ENCODE peak calls at places on chromosomes 6 and 20, in nine cellular contexts. One of them, this sample, is unnamed.

GRCh38 chr6:57305754-57306153 is 11.7 kb upstream of the PRIM2 start:
- DNase-seq in nephron progenitor cell: no peak
- DNase-seq in A673: no peak
- DNase-seq in uterus: no peak
- DNase-seq in IMR-90: peak
- DNase-seq in PC-9: no peak
- DNase-seq in brain microvascular endothelial cell: no peak
- DNase-seq in choroid plexus epithelial cell: no peak
- DNase-seq in right atrium auricular region: no peak
- DNase-seq in this sample: no peak

GRCh38 chr6:43014434-43014909 is 423 bp downstream of the KLHDC3 start:
- DNase-seq in nephron progenitor cell: no peak
- DNase-seq in A673: peak
- DNase-seq in uterus: no peak
- DNase-seq in IMR-90: peak
- DNase-seq in PC-9: no peak
- DNase-seq in brain microvascular endothelial cell: peak
- DNase-seq in choroid plexus epithelial cell: peak
- DNase-seq in right atrium auricular region: no peak
- DNase-seq in this sample: peak

GRCh38 chr20:46901638-46902037 is 7.0 kb downstream of the EYA2 start:
- DNase-seq in nephron progenitor cell: no peak
- DNase-seq in A673: no peak
- DNase-seq in uterus: no peak
- DNase-seq in IMR-90: no peak
- DNase-seq in PC-9: no peak
- DNase-seq in brain microvascular endothelial cell: no peak
- DNase-seq in choroid plexus epithelial cell: no peak
- DNase-seq in right atrium auricular region: no peak
- DNase-seq in this sample: no peak

GRCh38 chr6:143976834-143977354 is 31.2 kb downstream of the PLAGL1 start:
- DNase-seq in nephron progenitor cell: no peak
- DNase-seq in A673: no peak
- DNase-seq in uterus: no peak
- DNase-seq in IMR-90: no peak
- DNase-seq in PC-9: no peak
- DNase-seq in brain microvascular endothelial cell: no peak
- DNase-seq in choroid plexus epithelial cell: no peak
- DNase-seq in right atrium auricular region: no peak
- DNase-seq in this sample: no peak

GRCh38 chr20:42703744-42704143 is 486.0 kb downstream of the PTPRT start:
- DNase-seq in nephron progenitor cell: no peak
- DNase-seq in A673: no peak
- DNase-seq in uterus: no peak
- DNase-seq in IMR-90: no peak
- DNase-seq in PC-9: no peak
- DNase-seq in brain microvascular endothelial cell: no peak
- DNase-seq in choroid plexus epithelial cell: no peak
- DNase-seq in right atrium auricular region: no peak
- DNase-seq in this sample: no peak

GRCh38 chr6:70385931-70386330 is 27.4 kb upstream of the FAM135A start:
- DNase-seq in nephron progenitor cell: no peak
- DNase-seq in A673: no peak
- DNase-seq in uterus: no peak
- DNase-seq in IMR-90: no peak
- DNase-seq in PC-9: no peak
- DNase-seq in brain microvascular endothelial cell: no peak
- DNase-seq in choroid plexus epithelial cell: peak
- DNase-seq in right atrium auricular region: no peak
- DNase-seq in this sample: no peak

GRCh38 chr6:125867483-125867935 is 76.7 kb downstream of the NCOA7 start:
- DNase-seq in nephron progenitor cell: no peak
- DNase-seq in A673: peak
- DNase-seq in uterus: no peak
- DNase-seq in IMR-90: peak
- DNase-seq in PC-9: peak
- DNase-seq in brain microvascular endothelial cell: no peak
- DNase-seq in choroid plexus epithelial cell: peak
- DNase-seq in right atrium auricular region: no peak
- DNase-seq in this sample: peak

GRCh38 chr6:134295953-134296553 is 21.9 kb downstream of the SGK1 start:
- DNase-seq in nephron progenitor cell: no peak
- DNase-seq in A673: peak
- DNase-seq in uterus: peak
- DNase-seq in IMR-90: peak
- DNase-seq in PC-9: peak
- DNase-seq in brain microvascular endothelial cell: peak
- DNase-seq in choroid plexus epithelial cell: peak
- DNase-seq in right atrium auricular region: peak
- DNase-seq in this sample: no peak

GRCh38 chr6:34385793-34386195 is 6.7 kb downstream of the NUDT3 start:
- DNase-seq in nephron progenitor cell: no peak
- DNase-seq in A673: no peak
- DNase-seq in uterus: no peak
- DNase-seq in IMR-90: no peak
- DNase-seq in PC-9: no peak
- DNase-seq in brain microvascular endothelial cell: no peak
- DNase-seq in choroid plexus epithelial cell: peak
- DNase-seq in right atrium auricular region: no peak
- DNase-seq in this sample: no peak

GRCh38 chr6:169571123-169571962 is 130.5 kb downstream of the WDR27 start:
- DNase-seq in nephron progenitor cell: no peak
- DNase-seq in A673: no peak
- DNase-seq in uterus: no peak
- DNase-seq in IMR-90: peak
- DNase-seq in PC-9: peak
- DNase-seq in brain microvascular endothelial cell: no peak
- DNase-seq in choroid plexus epithelial cell: peak
- DNase-seq in right atrium auricular region: no peak
- DNase-seq in this sample: no peak

DNA sequence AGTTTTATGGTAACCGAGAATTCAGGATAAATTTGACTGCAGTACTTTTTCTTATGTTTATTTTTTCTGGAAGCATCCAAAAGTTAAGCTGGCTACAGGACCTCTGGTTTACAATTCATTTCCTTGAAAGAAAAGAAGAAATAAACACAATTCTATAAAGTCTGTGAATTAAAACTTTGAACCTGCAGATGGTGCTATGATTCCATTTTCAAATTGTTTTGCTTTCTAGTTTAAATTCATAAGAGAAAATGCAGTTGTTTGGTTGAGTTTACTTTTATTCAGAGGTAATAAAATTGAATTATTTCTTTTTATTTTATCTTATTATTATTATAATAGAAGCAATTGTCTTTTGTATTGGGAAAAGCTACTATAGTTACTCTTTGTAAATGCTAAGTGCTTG is 1.8 kb upstream of the VIP start:
- DNase-seq in nephron progenitor cell: no peak
- DNase-seq in A673: peak
- DNase-seq in uterus: no peak
- DNase-seq in IMR-90: peak
- DNase-seq in PC-9: no peak
- DNase-seq in brain microvascular endothelial cell: no peak
- DNase-seq in choroid plexus epithelial cell: peak
- DNase-seq in right atrium auricular region: no peak
- DNase-seq in this sample: no peak
- TF ChIP-seq CTCF in nephron progenitor cell: no peak
- TF ChIP-seq CTCF in A673: peak
- TF ChIP-seq CTCF in uterus: no peak
- TF ChIP-seq CTCF in IMR-90: peak
- TF ChIP-seq CTCF in PC-9: peak
- TF ChIP-seq CTCF in brain microvascular endothelial cell: no peak
- TF ChIP-seq CTCF in choroid plexus epithelial cell: peak
- TF ChIP-seq CTCF in right atrium auricular region: no peak
- TF ChIP-seq CTCF in this sample: no peak

GRCh38 chr6:128482642-128483041 is 37.8 kb downstream of the PTPRK start:
- DNase-seq in nephron progenitor cell: no peak
- DNase-seq in A673: no peak
- DNase-seq in uterus: no peak
- DNase-seq in IMR-90: no peak
- DNase-seq in PC-9: no peak
- DNase-seq in brain microvascular endothelial cell: no peak
- DNase-seq in choroid plexus epithelial cell: no peak
- DNase-seq in right atrium auricular region: no peak
- DNase-seq in this sample: no peak

GRCh38 chr6:128483472-128484135 is 36.8 kb downstream of the PTPRK start:
- DNase-seq in nephron progenitor cell: no peak
- DNase-seq in A673: no peak
- DNase-seq in uterus: no peak
- DNase-seq in IMR-90: no peak
- DNase-seq in PC-9: no peak
- DNase-seq in brain microvascular endothelial cell: no peak
- DNase-seq in choroid plexus epithelial cell: no peak
- DNase-seq in right atrium auricular region: no peak
- DNase-seq in this sample: no peak

GRCh38 chr6:128491041-128491642 is 29.3 kb downstream of the PTPRK start:
- DNase-seq in nephron progenitor cell: no peak
- DNase-seq in A673: peak
- DNase-seq in uterus: no peak
- DNase-seq in IMR-90: no peak
- DNase-seq in PC-9: no peak
- DNase-seq in brain microvascular endothelial cell: peak
- DNase-seq in choroid plexus epithelial cell: peak
- DNase-seq in right atrium auricular region: no peak
- DNase-seq in this sample: no peak

GRCh38 chr6:128487746-128488145 is 32.7 kb downstream of the PTPRK start:
- DNase-seq in nephron progenitor cell: no peak
- DNase-seq in A673: no peak
- DNase-seq in uterus: no peak
- DNase-seq in IMR-90: peak
- DNase-seq in PC-9: no peak
- DNase-seq in brain microvascular endothelial cell: peak
- DNase-seq in choroid plexus epithelial cell: peak
- DNase-seq in right atrium auricular region: no peak
- DNase-seq in this sample: no peak

GRCh38 chr6:128487055-128487454 is 33.3 kb downstream of the PTPRK start:
- DNase-seq in nephron progenitor cell: no peak
- DNase-seq in A673: peak
- DNase-seq in uterus: no peak
- DNase-seq in IMR-90: no peak
- DNase-seq in PC-9: no peak
- DNase-seq in brain microvascular endothelial cell: no peak
- DNase-seq in choroid plexus epithelial cell: peak
- DNase-seq in right atrium auricular region: no peak
- DNase-seq in this sample: no peak
- TF ChIP-seq CTCF in nephron progenitor cell: peak
- TF ChIP-seq CTCF in A673: peak
- TF ChIP-seq CTCF in uterus: no peak
- TF ChIP-seq CTCF in IMR-90: peak
- TF ChIP-seq CTCF in PC-9: peak
- TF ChIP-seq CTCF in brain microvascular endothelial cell: peak
- TF ChIP-seq CTCF in choroid plexus epithelial cell: peak
- TF ChIP-seq CTCF in right atrium auricular region: no peak
- TF ChIP-seq CTCF in this sample: no peak

DNA sequence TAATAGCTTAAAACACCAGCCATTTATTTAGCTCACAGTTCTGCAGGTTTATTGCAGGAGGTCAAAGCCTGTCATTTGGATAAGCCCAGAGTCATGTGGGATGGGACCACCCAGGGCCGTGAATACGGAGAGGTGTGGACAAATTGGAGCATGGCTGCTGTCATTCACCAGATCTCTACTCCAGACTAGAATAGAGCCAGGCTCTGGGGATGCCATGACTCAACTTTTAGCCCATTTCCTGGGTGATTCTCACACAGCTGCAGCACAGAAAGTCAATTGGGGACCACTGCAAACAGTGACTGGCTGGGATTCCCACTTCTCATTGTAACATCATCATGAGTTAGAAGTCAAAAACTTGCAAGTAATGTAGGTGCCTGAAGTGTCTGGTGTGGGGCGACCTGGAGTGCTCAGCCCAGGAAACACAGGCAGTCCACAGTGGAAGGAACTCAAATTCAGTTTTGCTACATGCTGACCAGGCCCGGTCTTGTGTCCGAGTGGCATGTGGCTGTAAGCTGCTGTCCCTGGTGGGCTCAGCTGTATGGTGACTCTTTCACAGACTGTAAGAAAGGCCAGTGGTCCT is 174.3 kb downstream of the SCP2D1 start:
- DNase-seq in nephron progenitor cell: no peak
- DNase-seq in A673: no peak
- DNase-seq in uterus: no peak
- DNase-seq in IMR-90: no peak
- DNase-seq in PC-9: no peak
- DNase-seq in brain microvascular endothelial cell: no peak
- DNase-seq in choroid plexus epithelial cell: no peak
- DNase-seq in right atrium auricular region: peak
- DNase-seq in this sample: no peak
- TF ChIP-seq CTCF in nephron progenitor cell: no peak
- TF ChIP-seq CTCF in A673: no peak
- TF ChIP-seq CTCF in uterus: no peak
- TF ChIP-seq CTCF in IMR-90: no peak
- TF ChIP-seq CTCF in PC-9: no peak
- TF ChIP-seq CTCF in brain microvascular endothelial cell: no peak
- TF ChIP-seq CTCF in choroid plexus epithelial cell: no peak
- TF ChIP-seq CTCF in right atrium auricular region: no peak
- TF ChIP-seq CTCF in this sample: no peak

GRCh38 chr6:56024931-56025330 is 149.5 kb upstream of the BMP5 start:
- DNase-seq in nephron progenitor cell: no peak
- DNase-seq in A673: no peak
- DNase-seq in uterus: no peak
- DNase-seq in IMR-90: no peak
- DNase-seq in PC-9: no peak
- DNase-seq in brain microvascular endothelial cell: peak
- DNase-seq in choroid plexus epithelial cell: no peak
- DNase-seq in right atrium auricular region: no peak
- DNase-seq in this sample: no peak

GRCh38 chr6:56019973-56020372 is 144.6 kb upstream of the BMP5 start:
- DNase-seq in nephron progenitor cell: no peak
- DNase-seq in A673: no peak
- DNase-seq in uterus: no peak
- DNase-seq in IMR-90: peak
- DNase-seq in PC-9: no peak
- DNase-seq in brain microvascular endothelial cell: no peak
- DNase-seq in choroid plexus epithelial cell: peak
- DNase-seq in right atrium auricular region: no peak
- DNase-seq in this sample: no peak

GRCh38 chr6:56022678-56023077 is 147.3 kb upstream of the BMP5 start:
- DNase-seq in nephron progenitor cell: no peak
- DNase-seq in A673: no peak
- DNase-seq in uterus: no peak
- DNase-seq in IMR-90: no peak
- DNase-seq in PC-9: no peak
- DNase-seq in brain microvascular endothelial cell: no peak
- DNase-seq in choroid plexus epithelial cell: no peak
- DNase-seq in right atrium auricular region: no peak
- DNase-seq in this sample: no peak

GRCh38 chr6:56023829-56024228 is 148.4 kb upstream of the BMP5 start:
- DNase-seq in nephron progenitor cell: no peak
- DNase-seq in A673: no peak
- DNase-seq in uterus: no peak
- DNase-seq in IMR-90: no peak
- DNase-seq in PC-9: no peak
- DNase-seq in brain microvascular endothelial cell: no peak
- DNase-seq in choroid plexus epithelial cell: no peak
- DNase-seq in right atrium auricular region: no peak
- DNase-seq in this sample: no peak

DNA sequence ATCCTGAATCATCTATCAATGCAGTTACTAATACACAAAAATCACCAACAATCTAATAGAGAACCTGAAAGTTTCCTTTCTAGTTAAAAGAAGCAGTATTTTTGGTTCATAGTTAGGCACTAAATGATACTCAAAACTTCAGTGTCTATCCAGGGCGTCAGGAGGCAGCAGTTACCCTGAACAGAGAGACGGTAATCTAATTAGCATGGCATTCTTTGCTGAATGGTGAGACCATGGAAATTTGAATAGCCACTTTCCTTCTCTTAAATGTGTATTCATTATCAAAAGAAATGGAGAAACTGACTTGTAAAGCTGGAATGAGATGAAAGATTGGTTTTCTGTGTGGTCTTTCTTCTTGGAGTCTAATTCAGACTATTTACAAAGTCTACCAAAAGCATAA is 146.6 kb upstream of the BMP5 start:
- DNase-seq in nephron progenitor cell: no peak
- DNase-seq in A673: peak
- DNase-seq in uterus: no peak
- DNase-seq in IMR-90: no peak
- DNase-seq in PC-9: no peak
- DNase-seq in brain microvascular endothelial cell: no peak
- DNase-seq in choroid plexus epithelial cell: no peak
- DNase-seq in right atrium auricular region: no peak
- DNase-seq in this sample: no peak
- TF ChIP-seq CTCF in nephron progenitor cell: no peak
- TF ChIP-seq CTCF in A673: peak
- TF ChIP-seq CTCF in uterus: no peak
- TF ChIP-seq CTCF in IMR-90: peak
- TF ChIP-seq CTCF in PC-9: no peak
- TF ChIP-seq CTCF in brain microvascular endothelial cell: peak
- TF ChIP-seq CTCF in choroid plexus epithelial cell: no peak
- TF ChIP-seq CTCF in right atrium auricular region: no peak
- TF ChIP-seq CTCF in this sample: no peak